ENCODE peak calls at places on chromosomes 2 and 18, in five cellular contexts. F is GM06990; W is prostate gland; V is central memory CD4-positive, alpha-beta T cell; R is choroid plexus epithelial cell. G is an unnamed sample.

GRCh38 chr2:226583715-226584114 is 215.9 kb downstream of the IRS1 start:
- DNase-seq in R (peak), W (no peak), V (no peak), F (no peak), G (peak)

GRCh38 chr2:96869281-96869823 is 528 bp downstream of the SEMA4C start:
- DNase-seq in F (no peak), V (no peak), R (peak), W (peak), G (peak)

GRCh38 chr2:10135296-10136089 is 13.0 kb downstream of the RRM2 start:
- DNase-seq in W (no peak), F (no peak), R (no peak), V (no peak), G (peak)

GRCh38 chr2:14567561-14567960 is 65.0 kb upstream of the LRATD1 start:
- DNase-seq in V (no peak), R (no peak), F (no peak), W (no peak), G (no peak)

GRCh38 chr2:236120006-236120740 is 48.0 kb downstream of the GBX2 start:
- DNase-seq in F (no peak), V (no peak), W (no peak), R (no peak), G (no peak)

GRCh38 chr18:77366725-77367641 is 117.3 kb downstream of the GALR1 start:
- DNase-seq in W (peak), V (no peak), F (no peak), R (peak), G (no peak)

GRCh38 chr18:59029663-59030421 is 109.8 kb upstream of the SEC11C start:
- DNase-seq in R (no peak), F (no peak), V (no peak), W (no peak), G (no peak)

GRCh38 chr2:209334188-209335017 is 89.4 kb upstream of the MAP2 start:
- DNase-seq in W (peak), R (peak), V (no peak), F (peak), G (peak)

GRCh38 chr2:226490172-226490571 is 309.4 kb downstream of the IRS1 start:
- DNase-seq in V (no peak), W (no peak), F (no peak), R (peak), G (peak)

GRCh38 chr2:176114930-176115625 is 1.5 kb upstream of the HOXD10 start:
- DNase-seq in F (no peak), W (no peak), V (no peak), R (no peak), G (no peak)

GRCh38 chr2:65309699-65310098 is 82.1 kb downstream of the ACTR2 start:
- DNase-seq in V (no peak), R (no peak), W (peak), F (no peak), G (peak)

GRCh38 chr2:202034249-202035088 is 814 bp downstream of the FZD7 start:
- DNase-seq in F (peak), V (peak), W (peak), R (peak), G (peak)

GRCh38 chr2:212454149-212454548 is 84.5 kb downstream of the ERBB4 start:
- DNase-seq in F (no peak), W (no peak), R (no peak), V (no peak), G (no peak)

GRCh38 chr18:41265047-41265446 is 690.0 kb upstream of the PIK3C3 start:
- DNase-seq in R (peak), W (no peak), V (no peak), F (no peak), G (peak)

GRCh38 chr2:59413751-59414570 is 1139.5 kb downstream of the BCL11A start:
- DNase-seq in W (no peak), F (no peak), R (no peak), V (no peak), G (no peak)

GRCh38 chr18:25298853-25299274 is 53.1 kb downstream of the ZNF521 start:
- DNase-seq in R (peak), V (no peak), F (no peak), W (no peak), G (peak)

GRCh38 chr2:219419331-219420197 is 1.4 kb downstream of the DES start:
- DNase-seq in W (no peak), R (no peak), V (no peak), F (no peak), G (no peak)

GRCh38 chr2:5520352-5520996 is 171.7 kb upstream of the SOX11 start:
- DNase-seq in R (peak), F (no peak), W (no peak), V (no peak), G (peak)

GRCh38 chr2:239948100-239948881 is 76.9 kb downstream of the NDUFA10 start:
- DNase-seq in F (no peak), R (no peak), V (no peak), W (no peak), G (no peak)

GRCh38 chr18:39486268-39486667 is 1920.7 kb upstream of the CELF4 start:
- DNase-seq in F (no peak), W (no peak), R (no peak), V (no peak), G (no peak)

GRCh38 chr2:172434821-172435607 is 7.6 kb downstream of the ITGA6 start:
- DNase-seq in V (peak), R (no peak), F (no peak), W (no peak), G (peak)

GRCh38 chr2:85273732-85274731 is 53.8 kb downstream of the TGOLN2 start:
- DNase-seq in V (no peak), R (peak), W (no peak), F (no peak), G (peak)